ENCODE peak calls at places on chromosome 21, in ten cellular contexts. I is BJ, J is heart left ventricle, A is lower lobe of right lung, D is AG04450, B is PC-9, V is body of pancreas, X is coronary artery, Q is sigmoid colon, C is cardiac fibroblast. H is an unnamed sample.

GRCh38 chr21:32693581-32693980 is 34.2 kb downstream of the SYNJ1 start:
- DNase-seq in I (no peak), J (no peak), A (no peak), D (no peak), B (no peak), V (no peak), X (no peak), Q (no peak), C (no peak), H (no peak)

GRCh38 chr21:38255718-38256117 is 1.1 kb upstream of the KCNJ15 start:
- DNase-seq in I (no peak), J (no peak), A (no peak), D (no peak), B (no peak), V (no peak), X (no peak), Q (no peak), C (no peak), H (no peak)

GRCh38 chr21:40567511-40567910 is 279.4 kb downstream of the DSCAM start:
- DNase-seq in I (no peak), J (no peak), A (no peak), D (no peak), B (no peak), V (no peak), X (no peak), Q (no peak), C (no peak), H (no peak)

GRCh38 chr21:28644762-28645161 is 347.9 kb downstream of the LTN1 start:
- DNase-seq in I (no peak), J (no peak), A (no peak), D (no peak), B (no peak), V (no peak), X (no peak), Q (no peak), C (peak; percentile 41), H (no peak)

GRCh38 chr21:21001591-21002100 is 3.4 kb downstream of the NCAM2 start:
- DNase-seq in I (no peak), J (no peak), A (no peak), D (no peak), B (no peak), V (no peak), X (no peak), Q (no peak), C (no peak), H (no peak)

GRCh38 chr21:14675774-14676530 is 129.8 kb upstream of the SAMSN1 start:
- DNase-seq in I (no peak), J (no peak), A (no peak), D (no peak), B (no peak), V (peak; percentile 12), X (no peak), Q (no peak), C (no peak), H (no peak)

GRCh38 chr21:44013380-44014088 is 1.4 kb downstream of the TRAPPC10 start:
- DNase-seq in I (no peak), J (no peak), A (no peak), D (no peak), B (no peak), V (no peak), X (no peak), Q (no peak), C (no peak), H (no peak)

GRCh38 chr21:32184059-32184458 is 94.8 kb downstream of the MIS18A start:
- DNase-seq in I (no peak), J (no peak), A (no peak), D (no peak), B (no peak), V (no peak), X (no peak), Q (no peak), C (no peak), H (no peak)

GRCh38 chr21:40173833-40174232 is 306.6 kb downstream of the PCP4 start:
- DNase-seq in I (no peak), J (no peak), A (no peak), D (no peak), B (no peak), V (no peak), X (no peak), Q (no peak), C (no peak), H (no peak)

GRCh38 chr21:29295066-29295650 is 3.6 kb upstream of the BACH1 start:
- DNase-seq in I (no peak), J (no peak), A (no peak), D (no peak), B (no peak), V (no peak), X (no peak), Q (no peak), C (no peak), H (no peak)

GRCh38 chr21:16198546-16198945 is 468.8 kb downstream of the USP25 start:
- DNase-seq in I (no peak), J (no peak), A (no peak), D (no peak), B (no peak), V (no peak), X (no peak), Q (no peak), C (no peak), H (peak; percentile 24)

GRCh38 chr21:34018910-34019309 is 54.5 kb upstream of the MRPS6 start:
- DNase-seq in I (no peak), J (no peak), A (no peak), D (no peak), B (no peak), V (no peak), X (no peak), Q (no peak), C (no peak), H (no peak)
- H3K4me3 ChIP-seq in I (no peak overlapping the region), J (no peak overlapping the region), A (no peak overlapping the region), D (no peak overlapping the region), B (no peak overlapping the region), V (no peak overlapping the region), X (no peak overlapping the region), Q (no peak overlapping the region), C (no peak overlapping the region), H (no peak overlapping the region)

DNA sequence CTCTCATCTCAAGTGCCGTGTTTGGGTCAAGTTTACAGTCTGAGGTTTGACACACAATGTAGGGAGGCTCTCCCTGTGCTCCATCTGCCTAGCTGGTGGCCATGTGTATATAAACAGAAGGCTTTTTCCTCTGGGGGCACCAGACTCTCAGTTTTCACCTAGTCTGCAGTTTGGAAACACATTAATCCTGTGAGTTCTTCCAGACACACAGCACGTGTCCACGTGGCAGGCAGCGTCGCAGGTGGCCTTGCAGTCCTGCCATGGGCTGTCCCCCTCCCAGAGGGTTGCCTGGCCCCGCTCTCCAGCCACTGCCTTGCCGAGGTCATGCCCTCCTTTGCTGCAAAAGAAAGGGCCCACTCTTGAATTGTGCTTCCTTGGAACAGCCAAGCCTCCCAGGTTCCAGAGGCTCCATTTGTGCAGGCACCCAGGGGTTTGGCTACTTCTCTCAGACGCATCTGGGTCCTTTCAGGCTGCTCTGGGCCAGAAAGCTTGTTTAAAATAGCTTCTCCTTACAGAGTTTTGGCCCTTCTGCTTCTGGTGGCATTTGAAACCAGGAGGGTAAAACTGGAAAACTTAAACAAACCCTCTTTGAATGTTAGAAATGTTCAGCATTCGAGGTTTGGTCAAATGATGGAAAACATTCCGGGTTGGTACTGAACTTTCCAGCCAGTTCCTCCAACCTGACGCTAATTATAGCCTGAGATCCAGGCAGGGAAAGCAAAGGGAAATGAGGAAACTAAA is 4.4 kb upstream of the RUNX1 start:
- DNase-seq in I (no peak), J (no peak), A (no peak), D (no peak), B (no peak), V (no peak), X (no peak), Q (peak; percentile 77), C (no peak), H (peak; percentile 20)
- TF ChIP-seq CTCF in I (no peak), J (no peak), A (no peak), D (peak; percentile 14), B (no peak), V (no peak), X (no peak), Q (no peak), C (no peak), H (no peak)

GRCh38 chr21:25791321-25791720 is 56.5 kb downstream of the GABPA start:
- DNase-seq in I (no peak), J (no peak), A (no peak), D (no peak), B (no peak), V (no peak), X (no peak), Q (no peak), C (no peak), H (no peak)

GRCh38 chr21:25788677-25789076 is 53.9 kb downstream of the GABPA start:
- DNase-seq in I (no peak), J (no peak), A (no peak), D (no peak), B (no peak), V (no peak), X (no peak), Q (no peak), C (no peak), H (no peak)

DNA sequence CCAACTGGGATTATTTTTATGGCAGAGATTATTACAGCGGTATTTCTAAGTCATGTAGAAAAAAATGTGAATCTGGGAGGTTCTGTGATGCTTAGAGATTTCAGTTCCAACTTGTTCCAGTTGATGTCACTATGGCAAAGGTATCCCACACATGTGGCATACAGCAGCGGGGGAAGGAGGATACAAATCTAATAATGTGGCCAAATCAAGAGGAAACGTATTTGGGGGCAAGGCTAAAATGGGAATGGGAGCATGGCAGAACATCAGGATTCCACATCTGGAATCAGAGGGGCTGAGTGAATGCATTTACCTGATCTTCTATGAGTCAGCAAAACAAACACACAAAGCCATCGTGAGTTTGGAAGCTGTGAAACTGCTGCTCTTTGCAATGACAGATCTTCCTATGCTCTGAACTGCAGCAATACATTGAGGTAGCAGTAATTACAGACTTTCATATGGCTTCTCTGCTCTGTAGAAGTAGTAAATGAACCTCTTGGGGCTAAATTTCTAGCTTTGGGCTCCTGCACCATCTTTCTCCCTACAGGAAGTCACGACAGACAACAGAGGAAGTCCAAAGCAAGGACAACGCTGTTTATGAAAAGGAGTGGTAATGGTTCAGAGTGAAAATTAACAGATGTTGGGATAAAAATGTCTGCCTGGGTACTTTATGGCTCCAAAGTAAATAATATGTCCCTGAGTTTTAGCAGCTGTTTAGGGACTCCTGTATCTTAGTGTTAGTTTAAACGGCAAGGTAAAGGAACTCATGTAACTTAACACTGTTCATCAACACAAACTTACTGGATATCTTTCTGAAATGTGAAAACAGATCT is 55.6 kb downstream of the GABPA start:
- DNase-seq in I (no peak), J (no peak), A (no peak), D (no peak), B (peak; percentile 3), V (no peak), X (no peak), Q (no peak), C (peak; percentile 52), H (peak; percentile 16)
- H3K4me3 ChIP-seq in I (peak overlapping the region; percentile 24), J (peak overlapping the region; percentile 20), A (peak overlapping the region; percentile 38), D (peak overlapping the region; percentile 41), B (no peak overlapping the region), V (no peak overlapping the region), X (peak overlapping the region; percentile 61), Q (peak overlapping the region; percentile 39), C (peak overlapping the region; percentile 33), H (peak overlapping the region; percentile 49)

DNA sequence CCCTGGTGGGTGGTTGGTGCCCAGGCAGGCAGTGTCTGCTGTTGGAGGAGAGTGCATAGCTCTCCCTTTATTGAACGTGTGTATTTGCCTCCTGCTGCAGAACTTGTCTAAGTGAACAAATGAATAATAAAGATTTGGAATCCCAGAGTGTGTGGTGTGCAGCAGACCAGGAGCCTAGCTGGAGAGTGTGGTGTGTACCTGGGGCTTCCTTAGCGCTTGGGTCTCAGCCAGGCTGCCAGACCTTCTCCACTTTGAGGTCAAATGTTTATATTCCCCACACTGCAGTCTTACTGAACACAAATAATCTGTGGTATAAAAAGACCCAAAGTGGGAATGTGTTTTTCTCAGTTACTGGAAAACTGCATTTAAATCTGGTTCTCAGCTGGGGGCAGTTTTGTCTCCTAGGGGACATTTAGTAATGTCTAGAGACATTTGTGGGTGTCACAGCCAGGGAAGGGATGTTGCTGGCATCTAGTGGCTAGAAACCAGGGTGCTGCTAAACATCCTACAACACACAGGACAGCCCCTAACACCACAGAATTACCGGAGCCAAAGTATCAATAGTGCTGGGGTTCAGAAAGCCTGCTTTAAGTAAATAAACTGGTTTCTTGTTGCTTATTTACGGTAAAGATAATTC is 23.6 kb downstream of the SLC37A1 start:
- DNase-seq in I (no peak), J (no peak), A (no peak), D (no peak), B (no peak), V (peak; percentile 30), X (no peak), Q (peak; percentile 14), C (peak; percentile 18), H (no peak)
- TF ChIP-seq CTCF in I (peak; percentile 13), J (no peak), A (no peak), D (no peak), B (peak; percentile 30), V (peak; percentile 25), X (no peak), Q (no peak), C (peak; percentile 12), H (peak; percentile 16)